ENCODE peak calls at places on chromosomes 3 and 15, in ten cellular contexts. One of them, this sample, is unnamed.

GRCh38 chr3:44516230-44516629 is 38.8 kb upstream of the ZNF445 start:
- DNase-seq in stimulated activated effector memory CD8-positive, alpha-beta T cell treated with anti-CD3 and anti-CD28 coated beads, Interleukin-12 subunit alpha, Interleukin-12 subunit beta, amount 100 ng/mL, for 72 hours: no peak
- DNase-seq in MCF 10A: no peak
- DNase-seq in suprapubic skin: no peak
- DNase-seq in ELR: no peak
- DNase-seq in caudate nucleus: no peak
- DNase-seq in left ventricle myocardium superior: no peak
- DNase-seq in M059J: no peak
- DNase-seq in sciatic nerve: no peak
- DNase-seq in CD4-positive, alpha-beta memory T cell: no peak
- DNase-seq in this sample: no peak

GRCh38 chr3:24853685-24854341 is 359.2 kb upstream of the THRB start:
- DNase-seq in CD4-positive, alpha-beta memory T cell: no peak
- DNase-seq in MCF 10A: no peak
- DNase-seq in stimulated activated effector memory CD8-positive, alpha-beta T cell treated with anti-CD3 and anti-CD28 coated beads, Interleukin-12 subunit alpha, Interleukin-12 subunit beta, amount 100 ng/mL, for 72 hours: no peak
- DNase-seq in suprapubic skin: no peak
- DNase-seq in caudate nucleus: no peak
- DNase-seq in sciatic nerve: no peak
- DNase-seq in M059J: no peak
- DNase-seq in left ventricle myocardium superior: no peak
- DNase-seq in ELR: no peak
- DNase-seq in this sample: no peak

GRCh38 chr15:43505723-43506122 is 11.7 kb upstream of the MAP1A start:
- DNase-seq in stimulated activated effector memory CD8-positive, alpha-beta T cell treated with anti-CD3 and anti-CD28 coated beads, Interleukin-12 subunit alpha, Interleukin-12 subunit beta, amount 100 ng/mL, for 72 hours: no peak
- DNase-seq in M059J: no peak
- DNase-seq in sciatic nerve: no peak
- DNase-seq in suprapubic skin: no peak
- DNase-seq in MCF 10A: no peak
- DNase-seq in left ventricle myocardium superior: no peak
- DNase-seq in CD4-positive, alpha-beta memory T cell: no peak
- DNase-seq in ELR: no peak
- DNase-seq in caudate nucleus: no peak
- DNase-seq in this sample: peak

GRCh38 chr3:142296507-142296906 is 71.1 kb upstream of the GK5 start:
- DNase-seq in caudate nucleus: no peak
- DNase-seq in stimulated activated effector memory CD8-positive, alpha-beta T cell treated with anti-CD3 and anti-CD28 coated beads, Interleukin-12 subunit alpha, Interleukin-12 subunit beta, amount 100 ng/mL, for 72 hours: no peak
- DNase-seq in left ventricle myocardium superior: no peak
- DNase-seq in MCF 10A: no peak
- DNase-seq in sciatic nerve: no peak
- DNase-seq in M059J: no peak
- DNase-seq in ELR: no peak
- DNase-seq in CD4-positive, alpha-beta memory T cell: no peak
- DNase-seq in suprapubic skin: no peak
- DNase-seq in this sample: no peak

GRCh38 chr15:56804279-56804678 is 71.0 kb upstream of the ZNF280D start:
- DNase-seq in sciatic nerve: no peak
- DNase-seq in M059J: no peak
- DNase-seq in left ventricle myocardium superior: no peak
- DNase-seq in ELR: no peak
- DNase-seq in suprapubic skin: no peak
- DNase-seq in stimulated activated effector memory CD8-positive, alpha-beta T cell treated with anti-CD3 and anti-CD28 coated beads, Interleukin-12 subunit alpha, Interleukin-12 subunit beta, amount 100 ng/mL, for 72 hours: no peak
- DNase-seq in caudate nucleus: no peak
- DNase-seq in MCF 10A: no peak
- DNase-seq in CD4-positive, alpha-beta memory T cell: no peak
- DNase-seq in this sample: no peak

GRCh38 chr3:194939532-194939909 is 253.8 kb downstream of the FAM43A start:
- DNase-seq in left ventricle myocardium superior: no peak
- DNase-seq in sciatic nerve: no peak
- DNase-seq in caudate nucleus: no peak
- DNase-seq in M059J: no peak
- DNase-seq in suprapubic skin: no peak
- DNase-seq in stimulated activated effector memory CD8-positive, alpha-beta T cell treated with anti-CD3 and anti-CD28 coated beads, Interleukin-12 subunit alpha, Interleukin-12 subunit beta, amount 100 ng/mL, for 72 hours: no peak
- DNase-seq in MCF 10A: no peak
- DNase-seq in ELR: no peak
- DNase-seq in CD4-positive, alpha-beta memory T cell: no peak
- DNase-seq in this sample: no peak

GRCh38 chr3:160665784-160666526 is 11.0 kb upstream of the ARL14 start:
- DNase-seq in ELR: peak
- DNase-seq in suprapubic skin: no peak
- DNase-seq in CD4-positive, alpha-beta memory T cell: no peak
- DNase-seq in MCF 10A: peak
- DNase-seq in stimulated activated effector memory CD8-positive, alpha-beta T cell treated with anti-CD3 and anti-CD28 coated beads, Interleukin-12 subunit alpha, Interleukin-12 subunit beta, amount 100 ng/mL, for 72 hours: no peak
- DNase-seq in M059J: peak
- DNase-seq in sciatic nerve: no peak
- DNase-seq in caudate nucleus: no peak
- DNase-seq in left ventricle myocardium superior: no peak
- DNase-seq in this sample: peak

GRCh38 chr15:22229971-22230815 is 149.9 kb downstream of the OR4M2 start:
- DNase-seq in stimulated activated effector memory CD8-positive, alpha-beta T cell treated with anti-CD3 and anti-CD28 coated beads, Interleukin-12 subunit alpha, Interleukin-12 subunit beta, amount 100 ng/mL, for 72 hours: no peak
- DNase-seq in CD4-positive, alpha-beta memory T cell: no peak
- DNase-seq in left ventricle myocardium superior: no peak
- DNase-seq in MCF 10A: peak
- DNase-seq in caudate nucleus: no peak
- DNase-seq in ELR: no peak
- DNase-seq in suprapubic skin: no peak
- DNase-seq in M059J: no peak
- DNase-seq in sciatic nerve: no peak
- DNase-seq in this sample: no peak

GRCh38 chr3:4528802-4529201 is 35.7 kb downstream of the ITPR1 start:
- DNase-seq in ELR: no peak
- DNase-seq in sciatic nerve: no peak
- DNase-seq in suprapubic skin: no peak
- DNase-seq in caudate nucleus: no peak
- DNase-seq in left ventricle myocardium superior: peak
- DNase-seq in M059J: no peak
- DNase-seq in MCF 10A: no peak
- DNase-seq in CD4-positive, alpha-beta memory T cell: no peak
- DNase-seq in stimulated activated effector memory CD8-positive, alpha-beta T cell treated with anti-CD3 and anti-CD28 coated beads, Interleukin-12 subunit alpha, Interleukin-12 subunit beta, amount 100 ng/mL, for 72 hours: no peak
- DNase-seq in this sample: no peak

GRCh38 chr3:185959609-185960517 is 22.0 kb upstream of the TRA2B start:
- DNase-seq in left ventricle myocardium superior: no peak
- DNase-seq in caudate nucleus: no peak
- DNase-seq in CD4-positive, alpha-beta memory T cell: no peak
- DNase-seq in M059J: peak
- DNase-seq in stimulated activated effector memory CD8-positive, alpha-beta T cell treated with anti-CD3 and anti-CD28 coated beads, Interleukin-12 subunit alpha, Interleukin-12 subunit beta, amount 100 ng/mL, for 72 hours: no peak
- DNase-seq in sciatic nerve: no peak
- DNase-seq in MCF 10A: peak
- DNase-seq in ELR: peak
- DNase-seq in suprapubic skin: no peak
- DNase-seq in this sample: no peak

GRCh38 chr15:57537072-57537471 is 54.6 kb upstream of the MYZAP start:
- DNase-seq in stimulated activated effector memory CD8-positive, alpha-beta T cell treated with anti-CD3 and anti-CD28 coated beads, Interleukin-12 subunit alpha, Interleukin-12 subunit beta, amount 100 ng/mL, for 72 hours: no peak
- DNase-seq in M059J: peak
- DNase-seq in caudate nucleus: no peak
- DNase-seq in left ventricle myocardium superior: no peak
- DNase-seq in MCF 10A: peak
- DNase-seq in ELR: peak
- DNase-seq in sciatic nerve: no peak
- DNase-seq in suprapubic skin: no peak
- DNase-seq in CD4-positive, alpha-beta memory T cell: no peak
- DNase-seq in this sample: peak

GRCh38 chr3:188712257-188712924 is 459.4 kb upstream of the TPRG1 start:
- DNase-seq in caudate nucleus: no peak
- DNase-seq in sciatic nerve: no peak
- DNase-seq in suprapubic skin: no peak
- DNase-seq in CD4-positive, alpha-beta memory T cell: no peak
- DNase-seq in M059J: peak
- DNase-seq in left ventricle myocardium superior: no peak
- DNase-seq in MCF 10A: peak
- DNase-seq in ELR: peak
- DNase-seq in stimulated activated effector memory CD8-positive, alpha-beta T cell treated with anti-CD3 and anti-CD28 coated beads, Interleukin-12 subunit alpha, Interleukin-12 subunit beta, amount 100 ng/mL, for 72 hours: no peak
- DNase-seq in this sample: peak

GRCh38 chr15:71444032-71444810 is 328.9 kb downstream of the THSD4 start:
- DNase-seq in ELR: no peak
- DNase-seq in suprapubic skin: no peak
- DNase-seq in MCF 10A: no peak
- DNase-seq in M059J: no peak
- DNase-seq in CD4-positive, alpha-beta memory T cell: no peak
- DNase-seq in stimulated activated effector memory CD8-positive, alpha-beta T cell treated with anti-CD3 and anti-CD28 coated beads, Interleukin-12 subunit alpha, Interleukin-12 subunit beta, amount 100 ng/mL, for 72 hours: no peak
- DNase-seq in left ventricle myocardium superior: no peak
- DNase-seq in sciatic nerve: no peak
- DNase-seq in caudate nucleus: no peak
- DNase-seq in this sample: no peak

GRCh38 chr15:70494861-70495571 is 268.3 kb downstream of the UACA start:
- DNase-seq in caudate nucleus: no peak
- DNase-seq in CD4-positive, alpha-beta memory T cell: no peak
- DNase-seq in M059J: peak
- DNase-seq in left ventricle myocardium superior: no peak
- DNase-seq in MCF 10A: peak
- DNase-seq in suprapubic skin: no peak
- DNase-seq in ELR: peak
- DNase-seq in sciatic nerve: no peak
- DNase-seq in stimulated activated effector memory CD8-positive, alpha-beta T cell treated with anti-CD3 and anti-CD28 coated beads, Interleukin-12 subunit alpha, Interleukin-12 subunit beta, amount 100 ng/mL, for 72 hours: no peak
- DNase-seq in this sample: peak

GRCh38 chr3:117752984-117753717 is 1043.6 kb downstream of the TUSC7 start:
- DNase-seq in M059J: peak
- DNase-seq in ELR: peak
- DNase-seq in sciatic nerve: no peak
- DNase-seq in stimulated activated effector memory CD8-positive, alpha-beta T cell treated with anti-CD3 and anti-CD28 coated beads, Interleukin-12 subunit alpha, Interleukin-12 subunit beta, amount 100 ng/mL, for 72 hours: no peak
- DNase-seq in CD4-positive, alpha-beta memory T cell: no peak
- DNase-seq in caudate nucleus: no peak
- DNase-seq in suprapubic skin: no peak
- DNase-seq in left ventricle myocardium superior: no peak
- DNase-seq in MCF 10A: no peak
- DNase-seq in this sample: no peak

GRCh38 chr3:79204351-79204750 is 563.4 kb downstream of the ROBO1 start:
- DNase-seq in stimulated activated effector memory CD8-positive, alpha-beta T cell treated with anti-CD3 and anti-CD28 coated beads, Interleukin-12 subunit alpha, Interleukin-12 subunit beta, amount 100 ng/mL, for 72 hours: no peak
- DNase-seq in MCF 10A: no peak
- DNase-seq in M059J: peak
- DNase-seq in caudate nucleus: no peak
- DNase-seq in ELR: no peak
- DNase-seq in CD4-positive, alpha-beta memory T cell: no peak
- DNase-seq in sciatic nerve: no peak
- DNase-seq in left ventricle myocardium superior: no peak
- DNase-seq in suprapubic skin: no peak
- DNase-seq in this sample: no peak

GRCh38 chr3:139288266-139288821 is 55.5 kb upstream of the MRPS22 start:
- DNase-seq in left ventricle myocardium superior: peak
- DNase-seq in sciatic nerve: no peak
- DNase-seq in suprapubic skin: no peak
- DNase-seq in M059J: peak
- DNase-seq in CD4-positive, alpha-beta memory T cell: no peak
- DNase-seq in MCF 10A: no peak
- DNase-seq in stimulated activated effector memory CD8-positive, alpha-beta T cell treated with anti-CD3 and anti-CD28 coated beads, Interleukin-12 subunit alpha, Interleukin-12 subunit beta, amount 100 ng/mL, for 72 hours: no peak
- DNase-seq in ELR: peak
- DNase-seq in caudate nucleus: no peak
- DNase-seq in this sample: no peak

GRCh38 chr3:55792010-55792409 is 304.9 kb upstream of the WNT5A start:
- DNase-seq in caudate nucleus: no peak
- DNase-seq in suprapubic skin: no peak
- DNase-seq in CD4-positive, alpha-beta memory T cell: no peak
- DNase-seq in left ventricle myocardium superior: no peak
- DNase-seq in sciatic nerve: no peak
- DNase-seq in M059J: peak
- DNase-seq in ELR: no peak
- DNase-seq in stimulated activated effector memory CD8-positive, alpha-beta T cell treated with anti-CD3 and anti-CD28 coated beads, Interleukin-12 subunit alpha, Interleukin-12 subunit beta, amount 100 ng/mL, for 72 hours: no peak
- DNase-seq in MCF 10A: peak
- DNase-seq in this sample: no peak

GRCh38 chr15:40333922-40334492 is 6.7 kb downstream of the CCDC9B start:
- DNase-seq in stimulated activated effector memory CD8-positive, alpha-beta T cell treated with anti-CD3 and anti-CD28 coated beads, Interleukin-12 subunit alpha, Interleukin-12 subunit beta, amount 100 ng/mL, for 72 hours: no peak
- DNase-seq in M059J: no peak
- DNase-seq in left ventricle myocardium superior: peak
- DNase-seq in CD4-positive, alpha-beta memory T cell: no peak
- DNase-seq in sciatic nerve: peak
- DNase-seq in caudate nucleus: no peak
- DNase-seq in suprapubic skin: no peak
- DNase-seq in ELR: no peak
- DNase-seq in MCF 10A: no peak
- DNase-seq in this sample: peak

GRCh38 chr3:125406070-125406469 is 30.9 kb upstream of the ZNF148 start:
- DNase-seq in M059J: no peak
- DNase-seq in ELR: no peak
- DNase-seq in CD4-positive, alpha-beta memory T cell: no peak
- DNase-seq in left ventricle myocardium superior: no peak
- DNase-seq in stimulated activated effector memory CD8-positive, alpha-beta T cell treated with anti-CD3 and anti-CD28 coated beads, Interleukin-12 subunit alpha, Interleukin-12 subunit beta, amount 100 ng/mL, for 72 hours: no peak
- DNase-seq in sciatic nerve: no peak
- DNase-seq in MCF 10A: no peak
- DNase-seq in caudate nucleus: no peak
- DNase-seq in suprapubic skin: no peak
- DNase-seq in this sample: no peak

GRCh38 chr15:48061588-48061987 is 59.2 kb upstream of the SLC24A5 start:
- DNase-seq in M059J: no peak
- DNase-seq in suprapubic skin: no peak
- DNase-seq in caudate nucleus: no peak
- DNase-seq in MCF 10A: no peak
- DNase-seq in stimulated activated effector memory CD8-positive, alpha-beta T cell treated with anti-CD3 and anti-CD28 coated beads, Interleukin-12 subunit alpha, Interleukin-12 subunit beta, amount 100 ng/mL, for 72 hours: no peak
- DNase-seq in sciatic nerve: no peak
- DNase-seq in ELR: no peak
- DNase-seq in CD4-positive, alpha-beta memory T cell: no peak
- DNase-seq in left ventricle myocardium superior: no peak
- DNase-seq in this sample: no peak

GRCh38 chr15:39936187-39936586 is 2.3 kb downstream of the EIF2AK4 start:
- DNase-seq in suprapubic skin: no peak
- DNase-seq in CD4-positive, alpha-beta memory T cell: no peak
- DNase-seq in ELR: peak
- DNase-seq in left ventricle myocardium superior: no peak
- DNase-seq in sciatic nerve: no peak
- DNase-seq in MCF 10A: peak
- DNase-seq in caudate nucleus: no peak
- DNase-seq in M059J: peak
- DNase-seq in stimulated activated effector memory CD8-positive, alpha-beta T cell treated with anti-CD3 and anti-CD28 coated beads, Interleukin-12 subunit alpha, Interleukin-12 subunit beta, amount 100 ng/mL, for 72 hours: no peak
- DNase-seq in this sample: no peak

GRCh38 chr15:23067416-23067815 is 28.0 kb upstream of the TUBGCP5 start:
- DNase-seq in ELR: no peak
- DNase-seq in sciatic nerve: no peak
- DNase-seq in CD4-positive, alpha-beta memory T cell: no peak
- DNase-seq in caudate nucleus: no peak
- DNase-seq in M059J: no peak
- DNase-seq in suprapubic skin: no peak
- DNase-seq in stimulated activated effector memory CD8-positive, alpha-beta T cell treated with anti-CD3 and anti-CD28 coated beads, Interleukin-12 subunit alpha, Interleukin-12 subunit beta, amount 100 ng/mL, for 72 hours: no peak
- DNase-seq in MCF 10A: no peak
- DNase-seq in left ventricle myocardium superior: no peak
- DNase-seq in this sample: no peak

GRCh38 chr15:57171414-57171813 is 204.9 kb upstream of the CGNL1 start:
- DNase-seq in CD4-positive, alpha-beta memory T cell: no peak
- DNase-seq in ELR: no peak
- DNase-seq in sciatic nerve: no peak
- DNase-seq in left ventricle myocardium superior: no peak
- DNase-seq in suprapubic skin: no peak
- DNase-seq in stimulated activated effector memory CD8-positive, alpha-beta T cell treated with anti-CD3 and anti-CD28 coated beads, Interleukin-12 subunit alpha, Interleukin-12 subunit beta, amount 100 ng/mL, for 72 hours: no peak
- DNase-seq in MCF 10A: no peak
- DNase-seq in M059J: no peak
- DNase-seq in caudate nucleus: no peak
- DNase-seq in this sample: no peak

GRCh38 chr15:81279621-81280051 is 44.3 kb downstream of the STARD5 start:
- DNase-seq in left ventricle myocardium superior: no peak
- DNase-seq in CD4-positive, alpha-beta memory T cell: no peak
- DNase-seq in M059J: peak
- DNase-seq in ELR: no peak
- DNase-seq in MCF 10A: peak
- DNase-seq in suprapubic skin: no peak
- DNase-seq in sciatic nerve: no peak
- DNase-seq in caudate nucleus: no peak
- DNase-seq in stimulated activated effector memory CD8-positive, alpha-beta T cell treated with anti-CD3 and anti-CD28 coated beads, Interleukin-12 subunit alpha, Interleukin-12 subunit beta, amount 100 ng/mL, for 72 hours: no peak
- DNase-seq in this sample: no peak

GRCh38 chr3:46284981-46285683 is 42.9 kb downstream of the CCR3 start:
- DNase-seq in MCF 10A: no peak
- DNase-seq in stimulated activated effector memory CD8-positive, alpha-beta T cell treated with anti-CD3 and anti-CD28 coated beads, Interleukin-12 subunit alpha, Interleukin-12 subunit beta, amount 100 ng/mL, for 72 hours: peak
- DNase-seq in sciatic nerve: no peak
- DNase-seq in ELR: peak
- DNase-seq in suprapubic skin: no peak
- DNase-seq in CD4-positive, alpha-beta memory T cell: peak
- DNase-seq in left ventricle myocardium superior: peak
- DNase-seq in M059J: peak
- DNase-seq in caudate nucleus: no peak
- DNase-seq in this sample: no peak

GRCh38 chr3:13501527-13501926 is 21.4 kb downstream of the HDAC11 start:
- DNase-seq in MCF 10A: no peak
- DNase-seq in sciatic nerve: no peak
- DNase-seq in ELR: no peak
- DNase-seq in CD4-positive, alpha-beta memory T cell: no peak
- DNase-seq in suprapubic skin: peak
- DNase-seq in caudate nucleus: no peak
- DNase-seq in left ventricle myocardium superior: peak
- DNase-seq in stimulated activated effector memory CD8-positive, alpha-beta T cell treated with anti-CD3 and anti-CD28 coated beads, Interleukin-12 subunit alpha, Interleukin-12 subunit beta, amount 100 ng/mL, for 72 hours: no peak
- DNase-seq in M059J: no peak
- DNase-seq in this sample: no peak

GRCh38 chr15:66679657-66680108 is 22.4 kb upstream of the SMAD6 start:
- DNase-seq in sciatic nerve: no peak
- DNase-seq in suprapubic skin: no peak
- DNase-seq in stimulated activated effector memory CD8-positive, alpha-beta T cell treated with anti-CD3 and anti-CD28 coated beads, Interleukin-12 subunit alpha, Interleukin-12 subunit beta, amount 100 ng/mL, for 72 hours: no peak
- DNase-seq in caudate nucleus: no peak
- DNase-seq in left ventricle myocardium superior: peak
- DNase-seq in ELR: no peak
- DNase-seq in CD4-positive, alpha-beta memory T cell: no peak
- DNase-seq in MCF 10A: no peak
- DNase-seq in M059J: no peak
- DNase-seq in this sample: peak

This sample was measured in hepatic stellate cell.